ENCODE peak calls at places on chromosomes 4 and X, in seven cellular contexts. One of them, this sample, is unnamed.

GRCh38 chr4:8297691-8298485 is 28.3 kb downstream of the HTRA3 start:
- DNase-seq in mammary epithelial cell: no peak
- DNase-seq in Caco-2: no peak
- DNase-seq in SJSA1: no peak
- DNase-seq in hepatocyte: no peak
- DNase-seq in A673: no peak
- DNase-seq in tibial artery: peak
- DNase-seq in this sample: no peak

GRCh38 chr4:17068885-17069284 is 170.4 kb upstream of the LDB2 start:
- DNase-seq in A673: no peak
- DNase-seq in Caco-2: no peak
- DNase-seq in hepatocyte: peak
- DNase-seq in SJSA1: no peak
- DNase-seq in tibial artery: no peak
- DNase-seq in mammary epithelial cell: no peak
- DNase-seq in this sample: no peak

GRCh38 chr4:119785963-119786362 is 157.4 kb upstream of the PDE5A start:
- DNase-seq in SJSA1: no peak
- DNase-seq in hepatocyte: peak
- DNase-seq in mammary epithelial cell: peak
- DNase-seq in Caco-2: peak
- DNase-seq in A673: no peak
- DNase-seq in tibial artery: no peak
- DNase-seq in this sample: no peak

GRCh38 chr4:69323284-69323683 is 43.0 kb downstream of the UGT2B28 start:
- DNase-seq in mammary epithelial cell: no peak
- DNase-seq in SJSA1: no peak
- DNase-seq in Caco-2: no peak
- DNase-seq in hepatocyte: no peak
- DNase-seq in tibial artery: no peak
- DNase-seq in A673: no peak
- DNase-seq in this sample: no peak

GRCh38 chr4:158159054-158159717 is 13.6 kb downstream of the GASK1B start:
- DNase-seq in tibial artery: no peak
- DNase-seq in hepatocyte: peak
- DNase-seq in Caco-2: no peak
- DNase-seq in SJSA1: peak
- DNase-seq in A673: no peak
- DNase-seq in mammary epithelial cell: peak
- DNase-seq in this sample: no peak

GRCh38 chr4:91914176-91914804 is 389.5 kb upstream of the GRID2 start:
- DNase-seq in Caco-2: no peak
- DNase-seq in SJSA1: no peak
- DNase-seq in mammary epithelial cell: no peak
- DNase-seq in A673: no peak
- DNase-seq in tibial artery: no peak
- DNase-seq in hepatocyte: peak
- DNase-seq in this sample: no peak

GRCh38 chrX:2894885-2895292 is 34.2 kb downstream of the ARSD start:
- DNase-seq in A673: peak
- DNase-seq in Caco-2: no peak
- DNase-seq in tibial artery: no peak
- DNase-seq in hepatocyte: peak
- DNase-seq in mammary epithelial cell: no peak
- DNase-seq in SJSA1: no peak
- DNase-seq in this sample: peak

GRCh38 chr4:84498203-84499026 is 677 bp downstream of the NKX6-1 start:
- DNase-seq in A673: peak
- DNase-seq in Caco-2: no peak
- DNase-seq in hepatocyte: peak
- DNase-seq in mammary epithelial cell: peak
- DNase-seq in SJSA1: peak
- DNase-seq in tibial artery: no peak
- DNase-seq in this sample: no peak

GRCh38 chrX:148741441-148741840 is 241.0 kb downstream of the AFF2 start:
- DNase-seq in tibial artery: no peak
- DNase-seq in hepatocyte: no peak
- DNase-seq in Caco-2: no peak
- DNase-seq in SJSA1: no peak
- DNase-seq in A673: no peak
- DNase-seq in mammary epithelial cell: no peak
- DNase-seq in this sample: no peak

GRCh38 chrX:24241822-24242648 is 71.8 kb downstream of the SUPT20HL2 start:
- DNase-seq in A673: peak
- DNase-seq in hepatocyte: peak
- DNase-seq in tibial artery: no peak
- DNase-seq in SJSA1: no peak
- DNase-seq in Caco-2: peak
- DNase-seq in mammary epithelial cell: no peak
- DNase-seq in this sample: no peak

GRCh38 chrX:154918060-154918483 is 31.9 kb downstream of the F8A1 start:
- DNase-seq in SJSA1: peak
- DNase-seq in tibial artery: peak
- DNase-seq in mammary epithelial cell: peak
- DNase-seq in Caco-2: peak
- DNase-seq in hepatocyte: peak
- DNase-seq in A673: peak
- DNase-seq in this sample: peak
- H3K4me3 ChIP-seq in SJSA1: no peak
- H3K4me3 ChIP-seq in tibial artery: no peak
- H3K4me3 ChIP-seq in mammary epithelial cell: no peak
- H3K4me3 ChIP-seq in Caco-2: no peak
- H3K4me3 ChIP-seq in hepatocyte: no peak
- H3K4me3 ChIP-seq in A673: no peak
- H3K4me3 ChIP-seq in this sample: no peak

GRCh38 chrX:72492499-72492898 is 80.1 kb downstream of the HDAC8 start:
- DNase-seq in SJSA1: no peak
- DNase-seq in Caco-2: no peak
- DNase-seq in mammary epithelial cell: no peak
- DNase-seq in tibial artery: no peak
- DNase-seq in hepatocyte: no peak
- DNase-seq in A673: no peak
- DNase-seq in this sample: no peak

DNA sequence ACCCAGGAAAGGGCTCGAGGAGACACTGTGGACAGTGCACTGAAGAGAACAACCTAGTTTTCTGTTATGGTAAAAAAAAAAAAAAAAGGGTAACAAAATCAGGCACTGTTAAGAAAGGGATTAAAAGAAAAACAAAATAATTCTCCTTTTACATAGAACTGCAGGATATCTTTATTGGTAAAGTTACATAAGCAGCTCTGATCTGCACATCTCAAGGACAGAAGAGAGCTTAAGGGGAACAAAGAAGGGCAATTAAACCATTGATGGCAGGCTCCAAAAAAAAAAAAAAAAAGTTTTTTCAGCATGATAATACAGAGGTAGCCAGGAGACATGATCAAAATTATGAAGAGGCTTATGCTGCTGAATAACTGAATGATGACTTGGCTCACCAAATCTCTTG is 85.0 kb downstream of the HDAC8 start:
- DNase-seq in A673: no peak
- DNase-seq in tibial artery: no peak
- DNase-seq in mammary epithelial cell: no peak
- DNase-seq in Caco-2: no peak
- DNase-seq in hepatocyte: no peak
- DNase-seq in SJSA1: no peak
- DNase-seq in this sample: no peak
- H3K4me3 ChIP-seq in A673: no peak
- H3K4me3 ChIP-seq in tibial artery: no peak
- H3K4me3 ChIP-seq in mammary epithelial cell: no peak
- H3K4me3 ChIP-seq in Caco-2: no peak
- H3K4me3 ChIP-seq in hepatocyte: no peak
- H3K4me3 ChIP-seq in SJSA1: no peak
- H3K4me3 ChIP-seq in this sample: no peak

GRCh38 chrX:39821011-39821708 is 276.6 kb downstream of the BCOR start:
- DNase-seq in tibial artery: no peak
- DNase-seq in Caco-2: peak
- DNase-seq in hepatocyte: peak
- DNase-seq in mammary epithelial cell: no peak
- DNase-seq in A673: peak
- DNase-seq in SJSA1: no peak
- DNase-seq in this sample: no peak
- H3K4me3 ChIP-seq in tibial artery: peak
- H3K4me3 ChIP-seq in Caco-2: peak
- H3K4me3 ChIP-seq in hepatocyte: peak
- H3K4me3 ChIP-seq in mammary epithelial cell: peak
- H3K4me3 ChIP-seq in A673: peak
- H3K4me3 ChIP-seq in SJSA1: peak
- H3K4me3 ChIP-seq in this sample: no peak

DNA sequence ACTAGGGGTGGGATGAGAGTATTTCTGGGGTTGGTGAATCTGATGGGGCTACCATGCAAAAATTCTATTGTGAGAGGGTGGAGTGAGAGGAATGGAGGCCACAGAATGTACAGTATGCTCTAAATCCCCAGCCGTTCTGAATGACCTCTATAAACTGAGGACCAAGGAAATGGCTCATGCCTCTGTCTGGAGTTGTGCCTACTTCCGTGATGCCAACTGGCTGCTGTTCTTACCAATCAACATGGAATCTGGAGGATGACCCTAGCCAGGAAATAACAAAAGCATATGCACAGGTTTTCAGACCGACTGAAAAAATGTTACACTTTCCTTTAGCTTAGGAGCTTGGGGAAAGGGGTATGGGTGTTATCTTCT is 20.0 kb upstream of the CCKAR start:
- DNase-seq in mammary epithelial cell: no peak
- DNase-seq in A673: no peak
- DNase-seq in Caco-2: no peak
- DNase-seq in tibial artery: no peak
- DNase-seq in SJSA1: no peak
- DNase-seq in hepatocyte: no peak
- DNase-seq in this sample: no peak
- H3K4me3 ChIP-seq in mammary epithelial cell: no peak
- H3K4me3 ChIP-seq in A673: no peak
- H3K4me3 ChIP-seq in Caco-2: no peak
- H3K4me3 ChIP-seq in tibial artery: no peak
- H3K4me3 ChIP-seq in SJSA1: no peak
- H3K4me3 ChIP-seq in hepatocyte: no peak
- H3K4me3 ChIP-seq in this sample: no peak

GRCh38 chrX:20217279-20217678 is 49.4 kb downstream of the RPS6KA3 start:
- DNase-seq in A673: peak
- DNase-seq in mammary epithelial cell: peak
- DNase-seq in SJSA1: no peak
- DNase-seq in tibial artery: no peak
- DNase-seq in hepatocyte: peak
- DNase-seq in Caco-2: no peak
- DNase-seq in this sample: no peak
- H3K4me3 ChIP-seq in A673: peak
- H3K4me3 ChIP-seq in mammary epithelial cell: no peak
- H3K4me3 ChIP-seq in SJSA1: no peak
- H3K4me3 ChIP-seq in tibial artery: no peak
- H3K4me3 ChIP-seq in hepatocyte: no peak
- H3K4me3 ChIP-seq in Caco-2: no peak
- H3K4me3 ChIP-seq in this sample: no peak

GRCh38 chr4:40702137-40702799 is 47.5 kb upstream of the NSUN7 start:
- DNase-seq in tibial artery: no peak
- DNase-seq in A673: no peak
- DNase-seq in Caco-2: no peak
- DNase-seq in mammary epithelial cell: no peak
- DNase-seq in hepatocyte: no peak
- DNase-seq in SJSA1: no peak
- DNase-seq in this sample: no peak

GRCh38 chr4:40704073-40704472 is 45.7 kb upstream of the NSUN7 start:
- DNase-seq in SJSA1: no peak
- DNase-seq in hepatocyte: no peak
- DNase-seq in tibial artery: no peak
- DNase-seq in Caco-2: peak
- DNase-seq in mammary epithelial cell: no peak
- DNase-seq in A673: no peak
- DNase-seq in this sample: no peak

GRCh38 chr4:40698733-40699132 is 51.0 kb upstream of the NSUN7 start:
- DNase-seq in tibial artery: no peak
- DNase-seq in SJSA1: no peak
- DNase-seq in mammary epithelial cell: no peak
- DNase-seq in hepatocyte: no peak
- DNase-seq in Caco-2: no peak
- DNase-seq in A673: no peak
- DNase-seq in this sample: no peak

GRCh38 chr4:40699648-40700047 is 50.1 kb upstream of the NSUN7 start:
- DNase-seq in hepatocyte: no peak
- DNase-seq in tibial artery: no peak
- DNase-seq in Caco-2: no peak
- DNase-seq in mammary epithelial cell: peak
- DNase-seq in SJSA1: no peak
- DNase-seq in A673: no peak
- DNase-seq in this sample: no peak

DNA sequence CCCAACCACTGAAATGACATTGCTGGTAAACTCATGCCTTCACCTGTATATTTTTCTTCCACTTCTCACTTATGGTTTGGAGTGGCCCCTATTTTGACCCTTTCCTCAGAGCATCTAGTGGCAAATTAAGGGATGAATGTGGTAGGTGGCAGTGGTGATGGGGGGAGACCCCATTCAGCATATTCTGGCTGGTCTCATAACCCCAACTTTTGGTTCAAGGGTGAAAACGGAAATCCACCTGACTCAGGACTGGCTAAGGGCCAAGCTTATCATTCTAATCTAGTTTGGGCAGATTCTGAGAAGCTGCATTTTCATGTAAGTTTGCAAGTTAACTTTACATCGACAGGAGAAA is 47.0 kb upstream of the NSUN7 start:
- DNase-seq in A673: no peak
- DNase-seq in Caco-2: no peak
- DNase-seq in SJSA1: no peak
- DNase-seq in tibial artery: no peak
- DNase-seq in mammary epithelial cell: no peak
- DNase-seq in hepatocyte: no peak
- DNase-seq in this sample: no peak
- H3K4me3 ChIP-seq in A673: no peak
- H3K4me3 ChIP-seq in Caco-2: no peak
- H3K4me3 ChIP-seq in SJSA1: no peak
- H3K4me3 ChIP-seq in tibial artery: no peak
- H3K4me3 ChIP-seq in mammary epithelial cell: no peak
- H3K4me3 ChIP-seq in hepatocyte: no peak
- H3K4me3 ChIP-seq in this sample: no peak

GRCh38 chr4:41882622-41883347 is 52.4 kb upstream of the TMEM33 start:
- DNase-seq in SJSA1: no peak
- DNase-seq in tibial artery: no peak
- DNase-seq in Caco-2: peak
- DNase-seq in A673: peak
- DNase-seq in mammary epithelial cell: peak
- DNase-seq in hepatocyte: peak
- DNase-seq in this sample: no peak

GRCh38 chr4:41880022-41880837 is 55.0 kb upstream of the TMEM33 start:
- DNase-seq in A673: no peak
- DNase-seq in SJSA1: no peak
- DNase-seq in hepatocyte: no peak
- DNase-seq in mammary epithelial cell: no peak
- DNase-seq in Caco-2: no peak
- DNase-seq in tibial artery: no peak
- DNase-seq in this sample: no peak

GRCh38 chr4:41879552-41879951 is 55.7 kb upstream of the TMEM33 start:
- DNase-seq in Caco-2: no peak
- DNase-seq in hepatocyte: no peak
- DNase-seq in SJSA1: no peak
- DNase-seq in mammary epithelial cell: no peak
- DNase-seq in tibial artery: no peak
- DNase-seq in A673: no peak
- DNase-seq in this sample: no peak

GRCh38 chr4:41881931-41882621 is 53.2 kb upstream of the TMEM33 start:
- DNase-seq in A673: no peak
- DNase-seq in mammary epithelial cell: no peak
- DNase-seq in hepatocyte: no peak
- DNase-seq in SJSA1: no peak
- DNase-seq in Caco-2: no peak
- DNase-seq in tibial artery: no peak
- DNase-seq in this sample: no peak

GRCh38 chr4:41880840-41881831 is 54.1 kb upstream of the TMEM33 start:
- DNase-seq in A673: no peak
- DNase-seq in tibial artery: no peak
- DNase-seq in mammary epithelial cell: no peak
- DNase-seq in Caco-2: no peak
- DNase-seq in hepatocyte: no peak
- DNase-seq in SJSA1: no peak
- DNase-seq in this sample: no peak
- H3K4me3 ChIP-seq in A673: peak
- H3K4me3 ChIP-seq in tibial artery: peak
- H3K4me3 ChIP-seq in mammary epithelial cell: no peak
- H3K4me3 ChIP-seq in Caco-2: no peak
- H3K4me3 ChIP-seq in hepatocyte: peak
- H3K4me3 ChIP-seq in SJSA1: no peak
- H3K4me3 ChIP-seq in this sample: no peak